ENCODE peak calls at places on chromosomes 7 and 10, in seven cellular contexts. U is transverse colon, D is adrenal gland, M is IMR-90, Y is Peyer's patch, X is uterus, N is prostate gland. Z is an unnamed sample.

GRCh38 chr10:29955308-29955935 is 104.0 kb downstream of the JCAD start:
- DNase-seq in U (no peak), D (no peak), M (peak; percentile 51), Y (no peak), X (no peak), N (no peak), Z (no peak)

GRCh38 chr7:4906682-4907081 is 23.2 kb upstream of the RADIL start:
- DNase-seq in U (no peak), D (no peak), M (no peak), Y (no peak), X (no peak), N (no peak), Z (no peak)

GRCh38 chr7:107996072-107996824 is 6.7 kb downstream of the LAMB1 start:
- DNase-seq in U (no peak), D (no peak), M (peak; percentile 71), Y (no peak), X (no peak), N (no peak), Z (no peak)

GRCh38 chr10:116612107-116612506 is 8.6 kb upstream of the PNLIPRP2 start:
- DNase-seq in U (no peak), D (no peak), M (no peak), Y (no peak), X (no peak), N (no peak), Z (no peak)

GRCh38 chr7:139697031-139697430 is 80.8 kb downstream of the HIPK2 start:
- DNase-seq in U (no peak), D (no peak), M (no peak), Y (no peak), X (no peak), N (no peak), Z (no peak)

GRCh38 chr7:112985377-112985987 is 101.1 kb downstream of the GPR85 start:
- DNase-seq in U (no peak), D (no peak), M (peak; percentile 84), Y (no peak), X (no peak), N (no peak), Z (no peak)

GRCh38 chr7:143318661-143319060 is 2.8 kb downstream of the CLCN1 start:
- DNase-seq in U (no peak), D (peak; percentile 38), M (peak; percentile 49), Y (no peak), X (peak; percentile 27), N (peak; percentile 67), Z (peak; percentile 10)

GRCh38 chr10:132458595-132459251 is 61.7 kb downstream of the PWWP2B start:
- DNase-seq in U (peak; percentile 88), D (peak; percentile 61), M (no peak), Y (peak; percentile 68), X (peak; percentile 69), N (no peak), Z (peak; percentile 49)

GRCh38 chr10:11742009-11742778 is at the start of gene ECHDC3:
- DNase-seq in U (peak; percentile 42), D (peak; percentile 67), M (no peak), Y (peak; percentile 47), X (peak; percentile 67), N (peak; percentile 39), Z (peak; percentile 57)

GRCh38 chr10:86648706-86649426 is 5.5 kb upstream of the OPN4 start:
- DNase-seq in U (peak; percentile 65), D (peak; percentile 61), M (peak; percentile 68), Y (no peak), X (peak; percentile 62), N (peak; percentile 28), Z (peak; percentile 41)

DNA sequence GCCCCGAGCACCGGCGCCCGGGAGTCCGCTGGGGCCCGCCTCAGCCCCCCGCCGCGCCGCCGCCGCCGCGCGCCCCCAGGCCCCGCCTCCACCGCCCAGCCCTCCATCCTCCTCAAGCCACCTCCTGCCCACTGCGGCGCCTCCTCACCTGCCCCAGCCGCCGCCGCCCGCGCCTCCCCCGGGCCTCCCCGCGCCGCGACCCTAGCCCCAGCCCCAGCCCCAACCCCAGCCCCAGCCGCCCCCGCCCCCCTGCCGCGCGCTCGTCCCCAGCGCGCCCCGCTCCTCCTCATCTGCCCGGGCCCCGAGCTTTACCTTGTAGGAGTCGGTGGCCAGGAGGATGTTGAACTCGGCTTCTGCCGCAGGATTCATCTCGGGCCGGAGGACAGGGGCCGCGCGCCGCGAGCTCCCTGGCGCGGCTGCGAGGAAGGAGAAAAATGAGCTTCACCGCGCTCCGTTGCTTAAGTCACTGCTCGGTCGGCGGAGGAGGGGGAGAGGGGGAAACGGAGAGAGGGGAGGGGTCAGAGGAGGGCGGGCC is at the start of gene NAMPT:
- DNase-seq in U (peak; percentile 60), D (peak; percentile 48), M (no peak), Y (peak; percentile 46), X (peak; percentile 61), N (peak; percentile 44), Z (peak; percentile 58)
- TF ChIP-seq POLR2A in U (peak; percentile 82), D (peak; percentile 86), M (peak; percentile 98), Y (peak; percentile 90), X (peak; percentile 78), N (peak; percentile 90), Z (peak; percentile 81)

GRCh38 chr7:27619492-27619891 is 43.2 kb downstream of the HIBADH start:
- DNase-seq in U (no peak), D (no peak), M (no peak), Y (no peak), X (no peak), N (no peak), Z (no peak)
- TF ChIP-seq POLR2A in U (no peak), D (no peak), M (no peak), Y (no peak), X (no peak), N (no peak), Z (no peak)

DNA sequence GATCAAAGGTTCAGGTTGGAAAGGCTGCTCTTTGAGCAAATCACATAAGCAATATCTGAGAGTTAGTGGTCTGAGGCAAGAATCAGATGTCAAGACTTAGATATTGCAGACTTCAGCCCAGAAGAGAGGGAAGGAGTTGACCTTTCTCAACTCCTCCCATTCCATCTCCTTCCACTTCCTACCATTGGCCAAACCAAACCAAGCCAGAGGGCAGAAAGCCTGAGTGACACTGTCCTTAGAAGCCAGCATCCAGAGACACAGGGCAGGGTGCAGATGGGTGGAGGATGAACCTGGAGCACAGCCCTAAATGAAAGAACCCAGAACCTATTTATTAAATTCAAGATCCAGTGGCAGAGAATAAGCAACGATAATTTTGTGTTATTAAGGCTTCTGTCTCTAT is 180.5 kb downstream of the HIBADH start:
- DNase-seq in U (no peak), D (no peak), M (no peak), Y (no peak), X (no peak), N (no peak), Z (no peak)
- TF ChIP-seq POLR2A in U (no peak), D (no peak), M (no peak), Y (no peak), X (no peak), N (no peak), Z (no peak)

GRCh38 chr10:72274213-72274729 is 547 bp downstream of the DDIT4 start:
- DNase-seq in U (no peak), D (peak; percentile 47), M (peak; percentile 13), Y (no peak), X (no peak), N (peak; percentile 26), Z (no peak)

GRCh38 chr10:72274730-72275350 is 1.1 kb downstream of the DDIT4 start:
- DNase-seq in U (peak; percentile 85), D (peak; percentile 81), M (peak; percentile 59), Y (peak; percentile 78), X (peak; percentile 70), N (peak; percentile 80), Z (peak; percentile 84)

GRCh38 chr10:72276421-72277339 is 3.0 kb downstream of the DDIT4 start:
- DNase-seq in U (peak; percentile 44), D (peak; percentile 79), M (peak; percentile 73), Y (no peak), X (no peak), N (no peak), Z (peak; percentile 55)

GRCh38 chr10:72276013-72276387 is 2.3 kb downstream of the DDIT4 start:
- DNase-seq in U (peak; percentile 66), D (peak; percentile 69), M (no peak), Y (no peak), X (no peak), N (peak; percentile 93), Z (peak; percentile 93)

GRCh38 chr10:72275351-72276012 is 1.8 kb downstream of the DDIT4 start:
- DNase-seq in U (peak; percentile 46), D (peak; percentile 55), M (peak; percentile 34), Y (no peak), X (no peak), N (no peak), Z (no peak)
- TF ChIP-seq POLR2A in U (no peak), D (peak; percentile 36), M (no peak), Y (no peak), X (no peak), N (peak; percentile 25), Z (no peak)

GRCh38 chr7:2138146-2138765 is 94.5 kb downstream of the MAD1L1 start:
- DNase-seq in U (peak; percentile 19), D (no peak), M (no peak), Y (peak; percentile 52), X (no peak), N (no peak), Z (no peak)
- TF ChIP-seq POLR2A in U (no peak), D (no peak), M (no peak), Y (no peak), X (no peak), N (no peak), Z (no peak)

DNA sequence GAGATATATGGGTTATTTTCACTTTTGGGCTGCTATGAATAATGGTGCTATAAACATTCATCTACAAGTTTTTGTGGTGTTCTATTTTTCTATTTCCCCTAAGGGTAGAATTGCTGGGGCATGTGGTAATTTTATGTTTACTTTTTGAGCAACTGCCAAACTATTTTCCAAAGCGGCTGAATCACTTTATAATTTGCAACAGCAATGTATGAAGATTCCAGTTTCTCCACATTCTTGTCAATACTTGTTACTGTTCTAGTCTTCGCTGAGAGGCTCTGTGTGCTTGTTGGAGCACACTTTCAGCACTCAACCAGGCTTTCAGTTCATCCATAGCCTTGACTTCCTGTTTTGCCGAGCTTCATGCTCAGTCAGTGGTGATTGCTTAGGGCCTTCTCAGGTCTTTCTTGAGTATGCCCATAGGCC is 39.0 kb downstream of the ADK start:
- DNase-seq in U (peak; percentile 21), D (no peak), M (peak; percentile 93), Y (peak; percentile 33), X (no peak), N (peak; percentile 70), Z (peak; percentile 69)
- TF ChIP-seq POLR2A in U (no peak), D (no peak), M (no peak), Y (no peak), X (no peak), N (no peak), Z (no peak)